ENCODE peak calls at places on chromosomes 1 and 21, in six cellular contexts. T, V, G, M, D and H are unnamed samples.

GRCh38 chr21:17370750-17371325 is 142.0 kb upstream of the CXADR start:
- DNase-seq in T (peak; percentile 59), V (no peak), G (no peak), M (no peak), D (no peak), H (no peak)

GRCh38 chr1:201619513-201619912 is 80.6 kb downstream of the NAV1 start:
- DNase-seq in T (no peak), V (no peak), G (no peak), M (no peak), D (no peak), H (no peak)

GRCh38 chr1:26582836-26583460 is 53.4 kb downstream of the RPS6KA1 start:
- DNase-seq in T (no peak), V (no peak), G (no peak), M (no peak), D (no peak), H (peak; percentile 27)

GRCh38 chr21:22288885-22289509 is 1290.8 kb downstream of the NCAM2 start:
- DNase-seq in T (no peak), V (no peak), G (no peak), M (no peak), D (no peak), H (no peak)

GRCh38 chr1:220680085-220680687 is 10.0 kb upstream of the C1orf115 start:
- DNase-seq in T (peak; percentile 64), V (peak; percentile 16), G (no peak), M (no peak), D (no peak), H (no peak)

GRCh38 chr1:180117764-180118116 is 36.9 kb upstream of the QSOX1 start:
- DNase-seq in T (no peak), V (no peak), G (no peak), M (peak; percentile 51), D (no peak), H (no peak)

GRCh38 chr1:39576016-39576657 is 453 bp downstream of the PABPC4 start:
- DNase-seq in T (peak; percentile 62), V (peak; percentile 58), G (peak; percentile 58), M (peak; percentile 29), D (no peak), H (no peak)

GRCh38 chr1:62398377-62398776 is 38.5 kb upstream of the USP1 start:
- DNase-seq in T (no peak), V (no peak), G (no peak), M (no peak), D (peak; percentile 15), H (no peak)

GRCh38 chr1:119742193-119742592 is 26.5 kb downstream of the HMGCS2 start:
- DNase-seq in T (no peak), V (no peak), G (no peak), M (no peak), D (no peak), H (peak; percentile 39)

GRCh38 chr1:51524817-51525216 is 5.8 kb upstream of the EPS15 start:
- DNase-seq in T (no peak), V (no peak), G (no peak), M (no peak), D (no peak), H (no peak)

GRCh38 chr1:220841293-220841692 is 38.0 kb upstream of the HLX start:
- DNase-seq in T (no peak), V (no peak), G (no peak), M (no peak), D (no peak), H (no peak)

GRCh38 chr21:33078907-33079582 is 9.1 kb downstream of the OLIG1 start:
- DNase-seq in T (no peak), V (no peak), G (no peak), M (no peak), D (peak; percentile 13), H (no peak)

GRCh38 chr1:115555446-115555845 is 86.3 kb upstream of the VANGL1 start:
- DNase-seq in T (no peak), V (no peak), G (no peak), M (no peak), D (peak; percentile 21), H (no peak)

GRCh38 chr1:239307886-239308285 is 78.5 kb upstream of the CHRM3 start:
- DNase-seq in T (no peak), V (no peak), G (no peak), M (no peak), D (no peak), H (no peak)

GRCh38 chr1:245942861-245943260 is 564.2 kb downstream of the SMYD3 start:
- DNase-seq in T (no peak), V (no peak), G (no peak), M (no peak), D (no peak), H (no peak)

GRCh38 chr1:203034422-203035110 is 8.3 kb downstream of the PPFIA4 start:
- DNase-seq in T (peak; percentile 20), V (no peak), G (no peak), M (no peak), D (no peak), H (no peak)

GRCh38 chr1:24098102-24098501 is 13.8 kb downstream of the MYOM3 start:
- DNase-seq in T (no peak), V (no peak), G (no peak), M (no peak), D (no peak), H (no peak)

GRCh38 chr1:155070721-155071556 is 7.4 kb downstream of the EFNA4 start:
- DNase-seq in T (peak; percentile 96), V (peak; percentile 87), G (peak; percentile 77), M (peak; percentile 75), D (no peak), H (peak; percentile 69)

GRCh38 chr1:184879876-184880275 is 94.4 kb downstream of the NIBAN1 start:
- DNase-seq in T (no peak), V (no peak), G (no peak), M (no peak), D (no peak), H (no peak)

GRCh38 chr1:97500696-97501297 is 420.0 kb downstream of the DPYD start:
- DNase-seq in T (no peak), V (no peak), G (no peak), M (no peak), D (no peak), H (no peak)

GRCh38 chr21:44730028-44730395 is 18.6 kb upstream of the TSPEAR start:
- DNase-seq in T (no peak), V (no peak), G (no peak), M (no peak), D (no peak), H (no peak)

GRCh38 chr1:50973255-50973654 is 3.2 kb downstream of the CDKN2C start:
- DNase-seq in T (no peak), V (no peak), G (no peak), M (no peak), D (no peak), H (no peak)

GRCh38 chr1:51728611-51729155 is 111.8 kb downstream of the OSBPL9 start:
- DNase-seq in T (peak; percentile 69), V (peak; percentile 34), G (no peak), M (no peak), D (no peak), H (no peak)

DNA sequence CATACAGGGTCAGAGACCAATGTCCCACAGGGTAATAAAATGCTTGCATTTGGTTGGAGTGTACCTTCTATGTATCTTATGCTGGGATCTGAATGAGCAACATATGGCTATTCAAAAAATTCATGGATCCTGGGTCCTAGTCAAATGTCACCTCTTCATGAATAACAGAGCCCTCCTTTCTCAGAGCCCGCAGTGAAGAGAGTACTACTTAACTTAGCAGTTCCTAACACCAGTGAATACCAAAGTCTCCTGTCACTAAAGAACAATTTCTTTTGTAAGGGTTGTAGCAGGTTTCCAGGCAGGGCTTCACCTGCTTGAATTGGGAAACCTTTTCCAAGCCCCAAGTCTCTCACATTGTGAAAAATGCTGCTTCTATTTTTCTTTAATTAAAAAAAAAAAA is 483.0 kb upstream of the DEPDC1 start:
- DNase-seq in T (no peak), V (no peak), G (no peak), M (no peak), D (no peak), H (no peak)
- H3K9me3 ChIP-seq in T (no peaks in the 10 kb centered on the region), V (no peaks in the 10 kb centered on the region), G (no peaks in the 10 kb centered on the region), M (no peaks in the 10 kb centered on the region), D (no peaks in the 10 kb centered on the region), H (no peaks in the 10 kb centered on the region)

GRCh38 chr1:54259546-54259945 is 59.6 kb downstream of the MRPL37 start:
- DNase-seq in T (no peak), V (no peak), G (no peak), M (no peak), D (no peak), H (no peak)

GRCh38 chr1:54265126-54265525 is 65.2 kb downstream of the MRPL37 start:
- DNase-seq in T (no peak), V (no peak), G (no peak), M (no peak), D (no peak), H (no peak)

GRCh38 chr1:54260810-54261209 is 60.8 kb downstream of the MRPL37 start:
- DNase-seq in T (no peak), V (no peak), G (no peak), M (no peak), D (no peak), H (no peak)

GRCh38 chr1:54263601-54264226 is 63.7 kb downstream of the MRPL37 start:
- DNase-seq in T (no peak), V (no peak), G (no peak), M (no peak), D (no peak), H (no peak)

DNA sequence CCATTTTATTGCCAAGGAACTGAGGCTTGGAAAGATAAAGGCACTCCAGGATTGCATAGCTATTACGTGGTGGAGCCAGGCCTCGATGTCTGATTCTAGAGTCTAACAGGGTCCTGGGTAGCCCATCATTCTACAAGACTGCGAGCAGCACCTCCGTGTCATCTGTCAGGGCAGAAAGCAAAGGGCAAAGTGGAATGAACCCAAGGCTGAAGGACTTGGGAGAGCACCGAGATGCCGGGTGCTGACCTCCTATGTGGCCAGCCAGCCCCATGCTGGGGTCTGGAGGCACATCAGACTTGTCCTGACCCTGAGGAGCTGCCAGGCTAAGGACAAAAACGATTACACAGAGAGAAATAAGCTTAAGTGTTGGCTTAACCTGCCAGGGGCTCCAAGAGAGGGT is 62.3 kb downstream of the MRPL37 start:
- DNase-seq in T (no peak), V (no peak), G (no peak), M (no peak), D (no peak), H (no peak)
- H3K4me3 ChIP-seq in T (no peak overlapping the region), V (no peak overlapping the region), G (no peak overlapping the region), M (no peak overlapping the region), D (no peak overlapping the region), H (no peak overlapping the region)

GRCh38 chr1:38235705-38236104 is 189.1 kb upstream of the POU3F1 start:
- DNase-seq in T (no peak), V (no peak), G (no peak), M (no peak), D (no peak), H (no peak)
- TF ChIP-seq CTCF in T (no peak), V (no peak), G (no peak), M (no peak), D (no peak), H (no peak)

GRCh38 chr1:46772571-46772970 is 26.3 kb upstream of the CYP4B1 start:
- DNase-seq in T (no peak), V (no peak), G (no peak), M (no peak), D (no peak), H (no peak)
- H3K9me3 ChIP-seq in T (peaks cover 87% of the 10 kb centered on the region), V (peaks cover 5% of the 10 kb centered on the region), G (no peaks in the 10 kb centered on the region), M (no peaks in the 10 kb centered on the region), D (peaks cover 9% of the 10 kb centered on the region), H (peaks cover 23% of the 10 kb centered on the region)

GRCh38 chr1:206834217-206834616 is 31.2 kb upstream of the IL20 start:
- DNase-seq in T (no peak), V (no peak), G (no peak), M (no peak), D (no peak), H (no peak)
- H3K4me3 ChIP-seq in T (no peak overlapping the region), V (no peak overlapping the region), G (no peak overlapping the region), M (no peak overlapping the region), D (no peak overlapping the region), H (no peak overlapping the region)